ENCODE peak calls at places on chromosome 6, in eight cellular contexts. N is Peyer's patch, L is lung, A is pancreas, D is right cardiac atrium, C is breast epithelium, X is HepG2, S is endodermal cell. I is an unnamed sample.

GRCh38 chr6:14217728-14218637 is 100.4 kb downstream of the CD83 start:
- DNase-seq in N (no peak), L (peak; percentile 45), A (no peak), D (no peak), C (no peak), X (peak; percentile 14), S (no peak), I (no peak)

GRCh38 chr6:75213112-75213511 is 7.3 kb upstream of the COL12A1 start:
- DNase-seq in N (no peak), L (no peak), A (no peak), D (no peak), C (no peak), X (no peak), S (no peak), I (no peak)

GRCh38 chr6:83685481-83685880 is 23.4 kb downstream of the SNAP91 start:
- DNase-seq in N (no peak), L (no peak), A (no peak), D (no peak), C (no peak), X (no peak), S (no peak), I (no peak)

GRCh38 chr6:52389626-52390360 is 27.8 kb downstream of the PAQR8 start:
- DNase-seq in N (peak; percentile 57), L (peak; percentile 53), A (peak; percentile 77), D (peak; percentile 72), C (no peak), X (peak; percentile 94), S (no peak), I (no peak)

GRCh38 chr6:158050107-158050735 is 68.6 kb downstream of the SYNJ2 start:
- DNase-seq in N (no peak), L (no peak), A (no peak), D (no peak), C (no peak), X (no peak), S (no peak), I (no peak)

GRCh38 chr6:168042426-168043192 is 36.4 kb downstream of the FRMD1 start:
- DNase-seq in N (no peak), L (no peak), A (no peak), D (peak; percentile 19), C (no peak), X (no peak), S (no peak), I (no peak)

GRCh38 chr6:133132092-133132491 is 109.1 kb upstream of the EYA4 start:
- DNase-seq in N (no peak), L (no peak), A (no peak), D (no peak), C (no peak), X (no peak), S (no peak), I (no peak)

GRCh38 chr6:136890194-136890558 is 31.9 kb upstream of the SLC35D3 start:
- DNase-seq in N (no peak), L (no peak), A (no peak), D (no peak), C (no peak), X (no peak), S (no peak), I (no peak)

GRCh38 chr6:137780447-137781034 is 86.5 kb upstream of the TNFAIP3 start:
- DNase-seq in N (no peak), L (no peak), A (no peak), D (no peak), C (no peak), X (no peak), S (no peak), I (no peak)

GRCh38 chr6:130587778-130588520 is 222.1 kb downstream of the TMEM200A start:
- DNase-seq in N (no peak), L (no peak), A (no peak), D (no peak), C (no peak), X (no peak), S (no peak), I (no peak)

GRCh38 chr6:157693867-157694266 is 129.2 kb upstream of the SNX9 start:
- DNase-seq in N (no peak), L (no peak), A (no peak), D (peak; percentile 88), C (no peak), X (no peak), S (no peak), I (no peak)

DNA sequence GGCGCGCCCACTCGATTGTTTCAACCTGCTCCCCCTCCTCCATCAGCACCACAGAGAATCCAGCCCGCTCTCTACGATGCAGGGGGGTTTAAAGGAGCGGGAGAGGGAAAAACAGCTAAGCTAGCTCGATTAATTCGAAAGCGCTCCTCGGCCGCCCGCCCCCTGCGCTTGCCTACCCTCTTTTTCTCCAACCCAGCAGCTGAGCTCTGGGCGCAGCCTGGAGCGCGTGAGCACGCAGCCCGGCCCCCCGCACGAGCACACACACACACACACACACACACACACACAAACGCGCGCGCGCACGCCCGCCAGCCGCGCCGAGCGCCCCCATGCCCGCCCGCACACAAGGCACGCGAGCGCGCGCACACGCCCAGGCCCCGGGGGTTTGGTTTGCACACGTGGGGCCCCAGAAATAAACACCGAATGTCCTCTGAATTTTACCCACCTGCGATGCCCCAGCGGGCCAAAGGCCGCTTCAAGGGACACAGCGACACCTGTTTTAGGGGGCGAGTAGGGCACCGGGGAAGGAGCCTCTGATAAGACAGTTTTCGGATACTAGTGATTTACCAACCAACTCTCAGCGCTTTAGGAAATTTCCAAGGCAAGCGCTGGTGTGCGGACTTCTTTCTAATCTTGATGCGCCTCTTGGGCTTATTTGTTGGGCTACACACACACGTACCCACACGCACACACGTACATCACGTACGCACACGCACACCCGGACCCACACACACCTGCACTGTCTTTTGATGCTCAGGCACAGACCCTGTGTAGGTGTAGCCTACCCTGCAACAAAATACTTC is 787 bp upstream of the NRN1 start:
- DNase-seq in N (no peak), L (no peak), A (no peak), D (peak; percentile 69), C (no peak), X (no peak), S (peak; percentile 89), I (no peak)
- H3K27ac ChIP-seq in N (peak overlapping the region; percentile 35), L (peak overlapping the region; percentile 66), A (no peak overlapping the region), D (peak overlapping the region; percentile 37), C (peak overlapping the region; percentile 64), X (no peak overlapping the region), S (no peak overlapping the region), I (no peak overlapping the region)

DNA sequence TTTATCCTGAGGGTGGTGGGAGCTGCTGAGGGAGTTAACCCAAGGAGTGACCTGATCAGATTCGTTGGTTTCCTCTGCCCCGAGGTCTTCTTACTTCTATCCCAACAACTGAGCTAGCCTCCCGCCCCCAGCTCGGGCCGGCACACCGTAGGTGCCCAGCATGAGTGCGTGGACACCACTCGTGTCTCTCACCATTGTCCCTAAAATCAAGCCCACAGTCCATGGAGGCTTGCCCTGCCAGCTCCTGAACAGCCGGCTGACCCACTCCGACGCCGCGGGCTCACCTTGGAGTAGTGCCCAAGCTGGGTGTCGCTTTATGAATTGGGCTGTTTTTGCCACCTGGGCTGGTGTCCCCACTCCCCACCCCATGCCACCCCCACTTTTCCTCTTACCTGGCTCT is 59.0 kb upstream of the CCDC167 start:
- DNase-seq in N (no peak), L (no peak), A (no peak), D (peak; percentile 33), C (no peak), X (no peak), S (no peak), I (no peak)
- H3K27ac ChIP-seq in N (no peak overlapping the region), L (no peak overlapping the region), A (no peak overlapping the region), D (no peak overlapping the region), C (no peak overlapping the region), X (no peak overlapping the region), S (peak overlapping the region; percentile 88), I (no peak overlapping the region)

DNA sequence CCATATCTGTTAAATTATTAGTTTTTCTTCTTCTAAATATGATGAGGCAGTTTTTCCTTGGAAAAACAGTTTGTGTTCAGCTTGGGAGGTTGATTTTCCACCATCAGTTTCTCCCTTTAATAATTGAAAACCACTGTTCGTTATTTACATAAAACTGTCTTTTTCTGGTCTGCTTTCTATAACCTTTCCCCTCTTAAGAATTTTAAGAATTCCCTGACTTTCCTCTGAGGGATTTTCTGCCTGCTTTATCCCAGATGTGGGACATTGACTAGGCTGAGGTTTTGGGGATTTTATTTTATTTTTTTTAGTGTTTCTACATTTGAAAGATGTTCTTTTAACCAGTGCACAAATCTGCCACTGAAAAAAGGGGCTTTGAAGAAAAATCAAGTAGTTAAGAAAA is 27.2 kb downstream of the DSE start:
- DNase-seq in N (no peak), L (no peak), A (no peak), D (no peak), C (no peak), X (no peak), S (no peak), I (no peak)
- H3K27ac ChIP-seq in N (no peak overlapping the region), L (no peak overlapping the region), A (no peak overlapping the region), D (no peak overlapping the region), C (peak overlapping the region; percentile 8), X (no peak overlapping the region), S (no peak overlapping the region), I (no peak overlapping the region)

GRCh38 chr6:166624275-166624674 is 2.8 kb downstream of the RPS6KA2 start:
- DNase-seq in N (no peak), L (peak; percentile 79), A (no peak), D (no peak), C (no peak), X (no peak), S (no peak), I (no peak)
- H3K27ac ChIP-seq in N (peak overlapping the region; percentile 48), L (peak overlapping the region; percentile 56), A (no peak overlapping the region), D (no peak overlapping the region), C (peak overlapping the region; percentile 6), X (no peak overlapping the region), S (no peak overlapping the region), I (no peak overlapping the region)

I was measured in substantia nigra.